ENCODE peak calls at places on chromosomes 6 and 20, in ten cellular contexts. One of them, this sample, is unnamed.

GRCh38 chr20:61478611-61479305 is 226.7 kb downstream of the CDH4 start:
- DNase-seq in fibroblast of lung: no peak
- DNase-seq in AG04450: no peak
- DNase-seq in CD4-positive, alpha-beta memory T cell: no peak
- DNase-seq in effector memory CD4-positive, alpha-beta T cell: no peak
- DNase-seq in gastrocnemius medialis: no peak
- DNase-seq in right cardiac atrium: no peak
- DNase-seq in IMR-90: no peak
- DNase-seq in GM23248: no peak
- DNase-seq in colonic mucosa: no peak
- DNase-seq in this sample: no peak

GRCh38 chr20:41316602-41317535 is 662 bp downstream of the ZHX3 start:
- DNase-seq in fibroblast of lung: peak; percentile 95
- DNase-seq in AG04450: peak; percentile 80
- DNase-seq in CD4-positive, alpha-beta memory T cell: peak; percentile 76
- DNase-seq in effector memory CD4-positive, alpha-beta T cell: peak; percentile 60
- DNase-seq in gastrocnemius medialis: peak; percentile 63
- DNase-seq in right cardiac atrium: peak; percentile 95
- DNase-seq in IMR-90: peak; percentile 93
- DNase-seq in GM23248: peak; percentile 92
- DNase-seq in colonic mucosa: peak; percentile 89
- DNase-seq in this sample: peak; percentile 61

GRCh38 chr6:21149460-21149859 is 444.1 kb upstream of the SOX4 start:
- DNase-seq in fibroblast of lung: peak; percentile 88
- DNase-seq in AG04450: no peak
- DNase-seq in CD4-positive, alpha-beta memory T cell: no peak
- DNase-seq in effector memory CD4-positive, alpha-beta T cell: no peak
- DNase-seq in gastrocnemius medialis: no peak
- DNase-seq in right cardiac atrium: no peak
- DNase-seq in IMR-90: peak; percentile 75
- DNase-seq in GM23248: peak; percentile 64
- DNase-seq in colonic mucosa: no peak
- DNase-seq in this sample: no peak

GRCh38 chr20:12925214-12925755 is 83.5 kb upstream of the SPTLC3 start:
- DNase-seq in fibroblast of lung: peak; percentile 81
- DNase-seq in AG04450: peak; percentile 77
- DNase-seq in CD4-positive, alpha-beta memory T cell: no peak
- DNase-seq in effector memory CD4-positive, alpha-beta T cell: no peak
- DNase-seq in gastrocnemius medialis: no peak
- DNase-seq in right cardiac atrium: peak; percentile 58
- DNase-seq in IMR-90: peak; percentile 85
- DNase-seq in GM23248: peak; percentile 92
- DNase-seq in colonic mucosa: peak; percentile 45
- DNase-seq in this sample: no peak

GRCh38 chr20:51860015-51860882 is 57.9 kb upstream of the SALL4 start:
- DNase-seq in fibroblast of lung: peak; percentile 88
- DNase-seq in AG04450: peak; percentile 1
- DNase-seq in CD4-positive, alpha-beta memory T cell: no peak
- DNase-seq in effector memory CD4-positive, alpha-beta T cell: no peak
- DNase-seq in gastrocnemius medialis: no peak
- DNase-seq in right cardiac atrium: no peak
- DNase-seq in IMR-90: peak; percentile 47
- DNase-seq in GM23248: peak; percentile 82
- DNase-seq in colonic mucosa: peak; percentile 56
- DNase-seq in this sample: no peak

GRCh38 chr6:44575644-44576043 is 188.1 kb downstream of the CDC5L start:
- DNase-seq in fibroblast of lung: peak; percentile 42
- DNase-seq in AG04450: no peak
- DNase-seq in CD4-positive, alpha-beta memory T cell: no peak
- DNase-seq in effector memory CD4-positive, alpha-beta T cell: no peak
- DNase-seq in gastrocnemius medialis: no peak
- DNase-seq in right cardiac atrium: no peak
- DNase-seq in IMR-90: no peak
- DNase-seq in GM23248: peak; percentile 53
- DNase-seq in colonic mucosa: no peak
- DNase-seq in this sample: no peak

GRCh38 chr20:1891263-1892121 is 3.7 kb upstream of the SIRPA start:
- DNase-seq in fibroblast of lung: no peak
- DNase-seq in AG04450: no peak
- DNase-seq in CD4-positive, alpha-beta memory T cell: no peak
- DNase-seq in effector memory CD4-positive, alpha-beta T cell: no peak
- DNase-seq in gastrocnemius medialis: no peak
- DNase-seq in right cardiac atrium: no peak
- DNase-seq in IMR-90: no peak
- DNase-seq in GM23248: no peak
- DNase-seq in colonic mucosa: no peak
- DNase-seq in this sample: no peak

GRCh38 chr20:58997141-58997770 is 9.8 kb downstream of the CTSZ start:
- DNase-seq in fibroblast of lung: no peak
- DNase-seq in AG04450: no peak
- DNase-seq in CD4-positive, alpha-beta memory T cell: no peak
- DNase-seq in effector memory CD4-positive, alpha-beta T cell: no peak
- DNase-seq in gastrocnemius medialis: no peak
- DNase-seq in right cardiac atrium: no peak
- DNase-seq in IMR-90: no peak
- DNase-seq in GM23248: no peak
- DNase-seq in colonic mucosa: no peak
- DNase-seq in this sample: no peak

GRCh38 chr6:6455272-6455671 is 133.2 kb upstream of the LY86 start:
- DNase-seq in fibroblast of lung: no peak
- DNase-seq in AG04450: no peak
- DNase-seq in CD4-positive, alpha-beta memory T cell: no peak
- DNase-seq in effector memory CD4-positive, alpha-beta T cell: no peak
- DNase-seq in gastrocnemius medialis: no peak
- DNase-seq in right cardiac atrium: no peak
- DNase-seq in IMR-90: no peak
- DNase-seq in GM23248: peak; percentile 2
- DNase-seq in colonic mucosa: no peak
- DNase-seq in this sample: no peak

GRCh38 chr6:6458166-6458565 is 130.4 kb upstream of the LY86 start:
- DNase-seq in fibroblast of lung: no peak
- DNase-seq in AG04450: no peak
- DNase-seq in CD4-positive, alpha-beta memory T cell: no peak
- DNase-seq in effector memory CD4-positive, alpha-beta T cell: no peak
- DNase-seq in gastrocnemius medialis: no peak
- DNase-seq in right cardiac atrium: no peak
- DNase-seq in IMR-90: no peak
- DNase-seq in GM23248: no peak
- DNase-seq in colonic mucosa: no peak
- DNase-seq in this sample: no peak

DNA sequence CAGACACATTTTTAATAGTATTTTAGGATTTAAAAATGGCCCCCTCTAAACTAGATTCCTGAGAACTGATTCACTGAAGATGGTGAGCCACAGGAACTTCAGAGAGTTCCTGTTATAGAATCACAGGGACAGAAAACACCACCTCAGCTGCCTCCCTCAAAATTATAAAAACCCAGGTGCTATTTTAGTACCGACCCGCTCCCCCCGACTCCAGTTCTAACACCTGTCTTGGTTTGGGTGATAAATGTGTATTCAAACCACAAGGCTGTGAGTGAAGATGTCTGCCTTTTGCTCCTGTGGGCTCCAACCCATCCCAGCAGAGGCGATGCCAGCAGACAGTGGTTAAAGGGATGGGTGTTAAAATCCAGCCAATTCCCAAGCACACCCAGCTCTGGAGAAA is 127.4 kb upstream of the LY86 start:
- DNase-seq in fibroblast of lung: no peak
- DNase-seq in AG04450: no peak
- DNase-seq in CD4-positive, alpha-beta memory T cell: no peak
- DNase-seq in effector memory CD4-positive, alpha-beta T cell: no peak
- DNase-seq in gastrocnemius medialis: no peak
- DNase-seq in right cardiac atrium: no peak
- DNase-seq in IMR-90: no peak
- DNase-seq in GM23248: peak; percentile 12
- DNase-seq in colonic mucosa: no peak
- DNase-seq in this sample: no peak
- H3K4me3 ChIP-seq in fibroblast of lung: no peak overlapping the region
- H3K4me3 ChIP-seq in AG04450: no peak overlapping the region
- H3K4me3 ChIP-seq in CD4-positive, alpha-beta memory T cell: no peak overlapping the region
- H3K4me3 ChIP-seq in effector memory CD4-positive, alpha-beta T cell: no peak overlapping the region
- H3K4me3 ChIP-seq in gastrocnemius medialis: no peak overlapping the region
- H3K4me3 ChIP-seq in right cardiac atrium: no peak overlapping the region
- H3K4me3 ChIP-seq in IMR-90: no peak overlapping the region
- H3K4me3 ChIP-seq in GM23248: no peak overlapping the region
- H3K4me3 ChIP-seq in colonic mucosa: no peak overlapping the region
- H3K4me3 ChIP-seq in this sample: no peak overlapping the region

GRCh38 chr6:37309059-37309458 is 44.7 kb upstream of the RNF8 start:
- DNase-seq in fibroblast of lung: peak; percentile 8
- DNase-seq in AG04450: no peak
- DNase-seq in CD4-positive, alpha-beta memory T cell: no peak
- DNase-seq in effector memory CD4-positive, alpha-beta T cell: no peak
- DNase-seq in gastrocnemius medialis: no peak
- DNase-seq in right cardiac atrium: no peak
- DNase-seq in IMR-90: no peak
- DNase-seq in GM23248: no peak
- DNase-seq in colonic mucosa: no peak
- DNase-seq in this sample: no peak

GRCh38 chr6:37306026-37306425 is 47.8 kb upstream of the RNF8 start:
- DNase-seq in fibroblast of lung: no peak
- DNase-seq in AG04450: no peak
- DNase-seq in CD4-positive, alpha-beta memory T cell: no peak
- DNase-seq in effector memory CD4-positive, alpha-beta T cell: no peak
- DNase-seq in gastrocnemius medialis: no peak
- DNase-seq in right cardiac atrium: no peak
- DNase-seq in IMR-90: no peak
- DNase-seq in GM23248: no peak
- DNase-seq in colonic mucosa: no peak
- DNase-seq in this sample: no peak

GRCh38 chr6:37306624-37307222 is 47.1 kb upstream of the RNF8 start:
- DNase-seq in fibroblast of lung: no peak
- DNase-seq in AG04450: no peak
- DNase-seq in CD4-positive, alpha-beta memory T cell: no peak
- DNase-seq in effector memory CD4-positive, alpha-beta T cell: no peak
- DNase-seq in gastrocnemius medialis: no peak
- DNase-seq in right cardiac atrium: no peak
- DNase-seq in IMR-90: no peak
- DNase-seq in GM23248: no peak
- DNase-seq in colonic mucosa: no peak
- DNase-seq in this sample: no peak

GRCh38 chr6:37309692-37310091 is 44.1 kb upstream of the RNF8 start:
- DNase-seq in fibroblast of lung: no peak
- DNase-seq in AG04450: no peak
- DNase-seq in CD4-positive, alpha-beta memory T cell: no peak
- DNase-seq in effector memory CD4-positive, alpha-beta T cell: no peak
- DNase-seq in gastrocnemius medialis: no peak
- DNase-seq in right cardiac atrium: no peak
- DNase-seq in IMR-90: no peak
- DNase-seq in GM23248: no peak
- DNase-seq in colonic mucosa: no peak
- DNase-seq in this sample: no peak

DNA sequence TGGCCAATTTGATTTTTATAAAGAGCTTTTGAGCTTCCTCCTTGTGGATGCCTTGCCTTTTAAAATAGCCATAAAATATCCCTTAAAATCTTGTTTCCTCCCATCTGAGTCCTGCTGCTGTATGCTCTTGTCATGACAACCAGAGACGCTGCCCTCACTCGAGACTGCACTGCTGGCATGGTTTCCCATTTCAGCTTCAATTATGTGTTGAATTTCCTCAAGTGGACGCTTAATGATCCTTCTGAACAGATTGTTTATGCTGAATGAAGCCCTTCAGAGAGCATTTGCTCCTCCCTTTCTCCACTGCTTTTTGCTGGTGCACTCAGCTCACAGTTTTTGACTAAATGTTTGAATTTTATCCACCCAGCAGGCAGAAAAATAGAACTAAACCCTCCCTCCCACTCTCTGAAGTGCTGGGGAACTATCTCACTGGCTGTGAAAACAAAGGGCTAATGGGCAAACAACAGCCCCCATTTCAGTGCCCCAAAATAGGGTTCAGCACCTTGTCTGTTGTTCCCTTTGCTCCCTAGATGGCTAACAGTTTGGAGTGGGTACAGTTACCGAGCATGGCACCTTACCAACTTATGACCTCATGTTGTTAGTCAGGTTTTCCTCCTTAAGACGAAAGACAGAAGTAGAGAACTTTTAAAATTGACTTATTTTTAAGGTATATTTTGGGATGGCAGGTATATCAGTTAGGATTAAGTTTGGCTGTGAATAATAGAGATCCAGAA is 45.5 kb upstream of the RNF8 start:
- DNase-seq in fibroblast of lung: peak; percentile 78
- DNase-seq in AG04450: no peak
- DNase-seq in CD4-positive, alpha-beta memory T cell: no peak
- DNase-seq in effector memory CD4-positive, alpha-beta T cell: no peak
- DNase-seq in gastrocnemius medialis: no peak
- DNase-seq in right cardiac atrium: no peak
- DNase-seq in IMR-90: peak; percentile 76
- DNase-seq in GM23248: peak; percentile 55
- DNase-seq in colonic mucosa: no peak
- DNase-seq in this sample: no peak
- H3K27ac ChIP-seq in fibroblast of lung: no peak overlapping the region
- H3K27ac ChIP-seq in AG04450: peak overlapping the region; percentile 33
- H3K27ac ChIP-seq in CD4-positive, alpha-beta memory T cell: no peak overlapping the region
- H3K27ac ChIP-seq in effector memory CD4-positive, alpha-beta T cell: no peak overlapping the region
- H3K27ac ChIP-seq in gastrocnemius medialis: no peak overlapping the region
- H3K27ac ChIP-seq in right cardiac atrium: no peak overlapping the region
- H3K27ac ChIP-seq in IMR-90: peak overlapping the region; percentile 32
- H3K27ac ChIP-seq in GM23248: no peak overlapping the region
- H3K27ac ChIP-seq in colonic mucosa: no peak overlapping the region
- H3K27ac ChIP-seq in this sample: no peak overlapping the region

DNA sequence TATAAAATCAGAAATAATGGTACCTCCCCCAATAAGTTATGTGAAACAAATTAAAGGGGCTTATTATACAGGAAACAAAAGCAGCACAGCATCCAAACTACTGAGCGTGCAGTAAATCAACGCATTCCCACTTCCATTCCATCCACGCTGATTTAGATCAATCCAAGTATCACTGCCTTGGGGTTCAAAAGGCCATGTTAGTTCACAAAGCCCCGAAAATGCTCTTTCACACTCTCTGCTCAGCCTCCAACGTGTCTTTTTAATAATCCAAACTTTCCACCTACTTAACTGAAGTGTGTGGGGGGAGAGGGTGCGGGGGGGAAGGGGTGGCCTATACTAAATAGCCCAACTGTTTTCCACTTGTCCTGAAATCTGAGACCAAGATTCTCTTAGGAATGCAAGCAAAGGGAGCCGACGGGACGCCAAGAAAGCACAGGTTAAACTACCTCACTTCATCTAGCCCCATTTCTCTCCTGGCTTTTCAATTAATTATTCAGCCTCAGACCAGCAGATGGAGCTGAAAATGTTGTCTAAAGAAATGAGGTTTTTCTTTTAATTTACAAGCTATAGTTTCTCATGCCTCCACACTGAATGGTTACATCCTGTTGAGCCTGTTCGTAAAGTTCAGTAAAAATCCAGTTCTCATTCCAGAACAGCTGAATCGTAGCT is 1.1 kb upstream of the NXT1 start:
- DNase-seq in fibroblast of lung: no peak
- DNase-seq in AG04450: no peak
- DNase-seq in CD4-positive, alpha-beta memory T cell: no peak
- DNase-seq in effector memory CD4-positive, alpha-beta T cell: no peak
- DNase-seq in gastrocnemius medialis: no peak
- DNase-seq in right cardiac atrium: peak; percentile 50
- DNase-seq in IMR-90: no peak
- DNase-seq in GM23248: no peak
- DNase-seq in colonic mucosa: peak; percentile 32
- DNase-seq in this sample: no peak
- H3K4me3 ChIP-seq in fibroblast of lung: peak overlapping the region; percentile 96
- H3K4me3 ChIP-seq in AG04450: peak overlapping the region; percentile 71
- H3K4me3 ChIP-seq in CD4-positive, alpha-beta memory T cell: peak overlapping the region; percentile 93
- H3K4me3 ChIP-seq in effector memory CD4-positive, alpha-beta T cell: peak overlapping the region; percentile 70
- H3K4me3 ChIP-seq in gastrocnemius medialis: peak overlapping the region; percentile 82
- H3K4me3 ChIP-seq in right cardiac atrium: peak overlapping the region; percentile 83
- H3K4me3 ChIP-seq in IMR-90: peak overlapping the region; percentile 60
- H3K4me3 ChIP-seq in GM23248: peak overlapping the region; percentile 87
- H3K4me3 ChIP-seq in colonic mucosa: peak overlapping the region; percentile 94
- H3K4me3 ChIP-seq in this sample: peak overlapping the region; percentile 98

GRCh38 chr20:19930461-19930860 is 86.7 kb upstream of the NAA20 start:
- DNase-seq in fibroblast of lung: no peak
- DNase-seq in AG04450: no peak
- DNase-seq in CD4-positive, alpha-beta memory T cell: no peak
- DNase-seq in effector memory CD4-positive, alpha-beta T cell: no peak
- DNase-seq in gastrocnemius medialis: no peak
- DNase-seq in right cardiac atrium: no peak
- DNase-seq in IMR-90: no peak
- DNase-seq in GM23248: no peak
- DNase-seq in colonic mucosa: no peak
- DNase-seq in this sample: no peak
- H3K27ac ChIP-seq in fibroblast of lung: no peak overlapping the region
- H3K27ac ChIP-seq in AG04450: no peak overlapping the region
- H3K27ac ChIP-seq in CD4-positive, alpha-beta memory T cell: no peak overlapping the region
- H3K27ac ChIP-seq in effector memory CD4-positive, alpha-beta T cell: no peak overlapping the region
- H3K27ac ChIP-seq in gastrocnemius medialis: no peak overlapping the region
- H3K27ac ChIP-seq in right cardiac atrium: peak overlapping the region; percentile 42
- H3K27ac ChIP-seq in IMR-90: no peak overlapping the region
- H3K27ac ChIP-seq in GM23248: no peak overlapping the region
- H3K27ac ChIP-seq in colonic mucosa: no peak overlapping the region
- H3K27ac ChIP-seq in this sample: no peak overlapping the region